ENCODE peak calls at places on chromosomes 11 and 22, in eight cellular contexts. One of them, this sample, is unnamed.

GRCh38 chr22:41949297-41949965 is 2.5 kb upstream of the CENPM start:
- DNase-seq in renal cortical epithelial cell: no peak
- DNase-seq in NCI-H510A: no peak
- DNase-seq in neural progenitor cell: no peak
- DNase-seq in MV-4-11: no peak
- DNase-seq in left lung: no peak
- DNase-seq in nucleus accumbens: no peak
- DNase-seq in body of pancreas: no peak
- DNase-seq in this sample: no peak

GRCh38 chr11:44049832-44050231 is 2.1 kb downstream of the ACCSL start:
- DNase-seq in body of pancreas: no peak
- DNase-seq in left lung: no peak
- DNase-seq in NCI-H510A: no peak
- DNase-seq in renal cortical epithelial cell: no peak
- DNase-seq in neural progenitor cell: no peak
- DNase-seq in nucleus accumbens: no peak
- DNase-seq in MV-4-11: no peak
- DNase-seq in this sample: no peak

GRCh38 chr11:75557649-75558494 is 4.2 kb upstream of the SERPINH1 start:
- DNase-seq in MV-4-11: no peak
- DNase-seq in neural progenitor cell: no peak
- DNase-seq in NCI-H510A: no peak
- DNase-seq in left lung: peak; percentile 79
- DNase-seq in body of pancreas: no peak
- DNase-seq in renal cortical epithelial cell: no peak
- DNase-seq in nucleus accumbens: no peak
- DNase-seq in this sample: peak; percentile 58

GRCh38 chr11:13861411-13861810 is 101.1 kb upstream of the SPON1 start:
- DNase-seq in body of pancreas: no peak
- DNase-seq in neural progenitor cell: no peak
- DNase-seq in MV-4-11: no peak
- DNase-seq in nucleus accumbens: no peak
- DNase-seq in NCI-H510A: no peak
- DNase-seq in left lung: no peak
- DNase-seq in renal cortical epithelial cell: no peak
- DNase-seq in this sample: no peak

GRCh38 chr22:37544955-37545702 is 15.2 kb upstream of the CDC42EP1 start:
- DNase-seq in renal cortical epithelial cell: peak; percentile 48
- DNase-seq in NCI-H510A: no peak
- DNase-seq in neural progenitor cell: peak; percentile 83
- DNase-seq in left lung: peak; percentile 84
- DNase-seq in MV-4-11: peak; percentile 44
- DNase-seq in nucleus accumbens: peak; percentile 34
- DNase-seq in body of pancreas: peak; percentile 92
- DNase-seq in this sample: no peak

GRCh38 chr11:14422052-14422813 is 63.2 kb upstream of the RRAS2 start:
- DNase-seq in MV-4-11: no peak
- DNase-seq in neural progenitor cell: peak; percentile 81
- DNase-seq in body of pancreas: peak; percentile 67
- DNase-seq in NCI-H510A: peak; percentile 25
- DNase-seq in renal cortical epithelial cell: peak; percentile 99
- DNase-seq in left lung: peak; percentile 77
- DNase-seq in nucleus accumbens: no peak
- DNase-seq in this sample: peak; percentile 90

GRCh38 chr11:75633409-75634011 is 35.3 kb downstream of the MAP6 start:
- DNase-seq in body of pancreas: no peak
- DNase-seq in MV-4-11: no peak
- DNase-seq in NCI-H510A: no peak
- DNase-seq in left lung: no peak
- DNase-seq in renal cortical epithelial cell: peak; percentile 25
- DNase-seq in neural progenitor cell: peak; percentile 47
- DNase-seq in nucleus accumbens: no peak
- DNase-seq in this sample: no peak

GRCh38 chr11:117984471-117984870 is 1.7 kb upstream of the IL10RA start:
- DNase-seq in body of pancreas: no peak
- DNase-seq in NCI-H510A: no peak
- DNase-seq in left lung: no peak
- DNase-seq in MV-4-11: no peak
- DNase-seq in neural progenitor cell: no peak
- DNase-seq in nucleus accumbens: no peak
- DNase-seq in renal cortical epithelial cell: no peak
- DNase-seq in this sample: no peak

GRCh38 chr11:103532133-103532788 is 423.0 kb downstream of the DYNC2H1 start:
- DNase-seq in nucleus accumbens: no peak
- DNase-seq in left lung: no peak
- DNase-seq in NCI-H510A: no peak
- DNase-seq in renal cortical epithelial cell: peak; percentile 65
- DNase-seq in body of pancreas: no peak
- DNase-seq in MV-4-11: no peak
- DNase-seq in neural progenitor cell: no peak
- DNase-seq in this sample: peak; percentile 75

GRCh38 chr11:108643974-108644373 is 20.9 kb upstream of the DDX10 start:
- DNase-seq in body of pancreas: no peak
- DNase-seq in NCI-H510A: no peak
- DNase-seq in neural progenitor cell: no peak
- DNase-seq in left lung: no peak
- DNase-seq in MV-4-11: no peak
- DNase-seq in nucleus accumbens: no peak
- DNase-seq in renal cortical epithelial cell: no peak
- DNase-seq in this sample: no peak

GRCh38 chr22:41367039-41367679 is 14.6 kb upstream of the TEF start:
- DNase-seq in left lung: peak; percentile 95
- DNase-seq in MV-4-11: peak; percentile 80
- DNase-seq in NCI-H510A: peak; percentile 94
- DNase-seq in neural progenitor cell: peak; percentile 70
- DNase-seq in renal cortical epithelial cell: peak; percentile 82
- DNase-seq in body of pancreas: peak; percentile 99
- DNase-seq in nucleus accumbens: peak; percentile 95
- DNase-seq in this sample: peak; percentile 49

GRCh38 chr11:18245396-18245795 is 3.1 kb downstream of the SAA2 start:
- DNase-seq in body of pancreas: no peak
- DNase-seq in nucleus accumbens: no peak
- DNase-seq in neural progenitor cell: no peak
- DNase-seq in left lung: no peak
- DNase-seq in NCI-H510A: no peak
- DNase-seq in MV-4-11: no peak
- DNase-seq in renal cortical epithelial cell: peak; percentile 26
- DNase-seq in this sample: no peak

GRCh38 chr11:113198907-113199660 is 115.3 kb upstream of the TTC12 start:
- DNase-seq in NCI-H510A: no peak
- DNase-seq in renal cortical epithelial cell: no peak
- DNase-seq in left lung: no peak
- DNase-seq in nucleus accumbens: no peak
- DNase-seq in body of pancreas: no peak
- DNase-seq in MV-4-11: no peak
- DNase-seq in neural progenitor cell: no peak
- DNase-seq in this sample: no peak

GRCh38 chr11:2098691-2099522 is 40.3 kb downstream of the IGF2 start:
- DNase-seq in nucleus accumbens: no peak
- DNase-seq in body of pancreas: no peak
- DNase-seq in left lung: no peak
- DNase-seq in MV-4-11: no peak
- DNase-seq in NCI-H510A: no peak
- DNase-seq in renal cortical epithelial cell: no peak
- DNase-seq in neural progenitor cell: no peak
- DNase-seq in this sample: no peak

GRCh38 chr22:16774911-16775529 is 50.2 kb downstream of the XKR3 start:
- DNase-seq in left lung: no peak
- DNase-seq in nucleus accumbens: no peak
- DNase-seq in neural progenitor cell: no peak
- DNase-seq in body of pancreas: no peak
- DNase-seq in renal cortical epithelial cell: no peak
- DNase-seq in NCI-H510A: no peak
- DNase-seq in MV-4-11: peak; percentile 63
- DNase-seq in this sample: no peak

GRCh38 chr22:21032037-21032842 is at the start of gene SLC7A4:
- DNase-seq in left lung: no peak
- DNase-seq in neural progenitor cell: peak; percentile 59
- DNase-seq in nucleus accumbens: no peak
- DNase-seq in renal cortical epithelial cell: no peak
- DNase-seq in NCI-H510A: no peak
- DNase-seq in MV-4-11: no peak
- DNase-seq in body of pancreas: no peak
- DNase-seq in this sample: no peak

GRCh38 chr22:29129644-29130201 is 56.9 kb downstream of the KREMEN1 start:
- DNase-seq in left lung: no peak
- DNase-seq in neural progenitor cell: no peak
- DNase-seq in nucleus accumbens: no peak
- DNase-seq in body of pancreas: no peak
- DNase-seq in NCI-H510A: peak; percentile 60
- DNase-seq in renal cortical epithelial cell: no peak
- DNase-seq in MV-4-11: no peak
- DNase-seq in this sample: no peak

GRCh38 chr11:76577199-76577920 is 93.2 kb downstream of the LRRC32 start:
- DNase-seq in left lung: no peak
- DNase-seq in body of pancreas: no peak
- DNase-seq in nucleus accumbens: no peak
- DNase-seq in MV-4-11: no peak
- DNase-seq in renal cortical epithelial cell: peak; percentile 90
- DNase-seq in NCI-H510A: no peak
- DNase-seq in neural progenitor cell: no peak
- DNase-seq in this sample: peak; percentile 95

GRCh38 chr11:43806976-43807375 is 73.7 kb upstream of the ALKBH3 start:
- DNase-seq in MV-4-11: no peak
- DNase-seq in NCI-H510A: no peak
- DNase-seq in neural progenitor cell: no peak
- DNase-seq in nucleus accumbens: no peak
- DNase-seq in body of pancreas: no peak
- DNase-seq in left lung: no peak
- DNase-seq in renal cortical epithelial cell: no peak
- DNase-seq in this sample: no peak

GRCh38 chr11:17613428-17613962 is 66.4 kb downstream of the OTOG start:
- DNase-seq in renal cortical epithelial cell: no peak
- DNase-seq in NCI-H510A: no peak
- DNase-seq in neural progenitor cell: no peak
- DNase-seq in left lung: no peak
- DNase-seq in body of pancreas: no peak
- DNase-seq in MV-4-11: no peak
- DNase-seq in nucleus accumbens: no peak
- DNase-seq in this sample: no peak

GRCh38 chr11:12556155-12556554 is 118.1 kb upstream of the TEAD1 start:
- DNase-seq in left lung: no peak
- DNase-seq in renal cortical epithelial cell: peak; percentile 33
- DNase-seq in MV-4-11: no peak
- DNase-seq in nucleus accumbens: no peak
- DNase-seq in NCI-H510A: no peak
- DNase-seq in body of pancreas: no peak
- DNase-seq in neural progenitor cell: no peak
- DNase-seq in this sample: no peak

GRCh38 chr11:72585762-72586590 is 88.2 kb downstream of the PDE2A start:
- DNase-seq in left lung: peak; percentile 51
- DNase-seq in body of pancreas: peak; percentile 82
- DNase-seq in MV-4-11: no peak
- DNase-seq in renal cortical epithelial cell: peak; percentile 51
- DNase-seq in NCI-H510A: no peak
- DNase-seq in neural progenitor cell: peak; percentile 84
- DNase-seq in nucleus accumbens: peak; percentile 17
- DNase-seq in this sample: peak; percentile 90

GRCh38 chr11:46120711-46121327 is 435 bp downstream of the PHF21A start:
- DNase-seq in neural progenitor cell: peak; percentile 82
- DNase-seq in left lung: peak; percentile 43
- DNase-seq in body of pancreas: peak; percentile 44
- DNase-seq in MV-4-11: no peak
- DNase-seq in renal cortical epithelial cell: peak; percentile 59
- DNase-seq in nucleus accumbens: peak; percentile 72
- DNase-seq in NCI-H510A: no peak
- DNase-seq in this sample: peak; percentile 24

This sample was measured in HTR-8/SVneo.